ENCODE peak calls at places on chromosomes 13 and 19, in four cellular contexts. One of them, this sample, is unnamed.

GRCh38 chr19:39254539-39255345 is 6.1 kb upstream of the IFNL4 start:
- DNase-seq in CD8-positive, alpha-beta T cell: no peak
- DNase-seq in neural crest cell: no peak
- DNase-seq in AG09309: no peak
- DNase-seq in this sample: no peak

GRCh38 chr13:99015606-99016520 is 38.0 kb upstream of the DOCK9 start:
- DNase-seq in neural crest cell: no peak
- DNase-seq in CD8-positive, alpha-beta T cell: no peak
- DNase-seq in AG09309: no peak
- DNase-seq in this sample: no peak

GRCh38 chr19:11496391-11497163 is 9.1 kb downstream of the ZNF653 start:
- DNase-seq in AG09309: peak; percentile 55
- DNase-seq in CD8-positive, alpha-beta T cell: peak; percentile 70
- DNase-seq in neural crest cell: peak; percentile 74
- DNase-seq in this sample: peak; percentile 88

GRCh38 chr13:77928909-77929308 is 10.3 kb upstream of the EDNRB start:
- DNase-seq in CD8-positive, alpha-beta T cell: no peak
- DNase-seq in AG09309: no peak
- DNase-seq in neural crest cell: no peak
- DNase-seq in this sample: no peak

GRCh38 chr13:46295531-46296464 is 84.1 kb downstream of the LRRC63 start:
- DNase-seq in CD8-positive, alpha-beta T cell: peak; percentile 79
- DNase-seq in AG09309: peak; percentile 98
- DNase-seq in neural crest cell: no peak
- DNase-seq in this sample: no peak

GRCh38 chr19:9883231-9883758 is 48.2 kb downstream of the PIN1 start:
- DNase-seq in CD8-positive, alpha-beta T cell: no peak
- DNase-seq in AG09309: no peak
- DNase-seq in neural crest cell: no peak
- DNase-seq in this sample: peak; percentile 83

GRCh38 chr19:44661904-44662303 is 9.4 kb upstream of the CEACAM19 start:
- DNase-seq in neural crest cell: no peak
- DNase-seq in CD8-positive, alpha-beta T cell: no peak
- DNase-seq in AG09309: no peak
- DNase-seq in this sample: no peak

GRCh38 chr13:50235604-50236003 is 220.4 kb downstream of the KCNRG start:
- DNase-seq in CD8-positive, alpha-beta T cell: no peak
- DNase-seq in AG09309: no peak
- DNase-seq in neural crest cell: no peak
- DNase-seq in this sample: no peak

GRCh38 chr13:86633346-86633745 is 834.1 kb upstream of the SLITRK6 start:
- DNase-seq in AG09309: no peak
- DNase-seq in neural crest cell: no peak
- DNase-seq in CD8-positive, alpha-beta T cell: no peak
- DNase-seq in this sample: no peak

GRCh38 chr19:17775245-17775927 is 19.6 kb upstream of the B3GNT3 start:
- DNase-seq in CD8-positive, alpha-beta T cell: peak; percentile 61
- DNase-seq in neural crest cell: peak; percentile 81
- DNase-seq in AG09309: no peak
- DNase-seq in this sample: peak; percentile 71

GRCh38 chr13:51556740-51557139 is 27.5 kb upstream of the WDFY2 start:
- DNase-seq in AG09309: no peak
- DNase-seq in CD8-positive, alpha-beta T cell: no peak
- DNase-seq in neural crest cell: no peak
- DNase-seq in this sample: no peak

GRCh38 chr19:11338569-11339253 is 746 bp downstream of the RAB3D start:
- DNase-seq in neural crest cell: no peak
- DNase-seq in CD8-positive, alpha-beta T cell: no peak
- DNase-seq in AG09309: no peak
- DNase-seq in this sample: no peak

GRCh38 chr19:10895363-10895762 is 24.0 kb downstream of the CARM1 start:
- DNase-seq in neural crest cell: no peak
- DNase-seq in CD8-positive, alpha-beta T cell: no peak
- DNase-seq in AG09309: no peak
- DNase-seq in this sample: no peak

GRCh38 chr13:91533354-91533753 is 134.9 kb downstream of the GPC5 start:
- DNase-seq in CD8-positive, alpha-beta T cell: no peak
- DNase-seq in AG09309: no peak
- DNase-seq in neural crest cell: no peak
- DNase-seq in this sample: no peak

GRCh38 chr19:42412661-42413076 is 14.5 kb downstream of the LIPE start:
- DNase-seq in AG09309: no peak
- DNase-seq in CD8-positive, alpha-beta T cell: no peak
- DNase-seq in neural crest cell: no peak
- DNase-seq in this sample: no peak

GRCh38 chr13:27406178-27406939 is 18.1 kb upstream of the GTF3A start:
- DNase-seq in neural crest cell: no peak
- DNase-seq in CD8-positive, alpha-beta T cell: peak; percentile 62
- DNase-seq in AG09309: no peak
- DNase-seq in this sample: no peak

GRCh38 chr19:57435062-57435978 is at the start of gene ZNF749:
- DNase-seq in AG09309: peak; percentile 91
- DNase-seq in neural crest cell: peak; percentile 95
- DNase-seq in CD8-positive, alpha-beta T cell: peak; percentile 96
- DNase-seq in this sample: peak; percentile 96

GRCh38 chr19:57438925-57439324 is 3.8 kb downstream of the ZNF749 start:
- DNase-seq in neural crest cell: no peak
- DNase-seq in CD8-positive, alpha-beta T cell: no peak
- DNase-seq in AG09309: no peak
- DNase-seq in this sample: no peak

GRCh38 chr19:57434386-57435061 is 601 bp upstream of the ZNF749 start:
- DNase-seq in neural crest cell: no peak
- DNase-seq in AG09309: no peak
- DNase-seq in CD8-positive, alpha-beta T cell: no peak
- DNase-seq in this sample: peak; percentile 44

GRCh38 chr19:57437931-57438330 is 2.8 kb downstream of the ZNF749 start:
- DNase-seq in AG09309: no peak
- DNase-seq in CD8-positive, alpha-beta T cell: no peak
- DNase-seq in neural crest cell: no peak
- DNase-seq in this sample: no peak

GRCh38 chr19:57436392-57436791 is 1.3 kb downstream of the ZNF749 start:
- DNase-seq in AG09309: no peak
- DNase-seq in CD8-positive, alpha-beta T cell: no peak
- DNase-seq in neural crest cell: no peak
- DNase-seq in this sample: no peak
- TF ChIP-seq CTCF in AG09309: no peak
- TF ChIP-seq CTCF in CD8-positive, alpha-beta T cell: no peak
- TF ChIP-seq CTCF in neural crest cell: no peak
- TF ChIP-seq CTCF in this sample: no peak

GRCh38 chr19:30444686-30445232 is 72.6 kb downstream of the ZNF536 start:
- DNase-seq in neural crest cell: no peak
- DNase-seq in AG09309: no peak
- DNase-seq in CD8-positive, alpha-beta T cell: no peak
- DNase-seq in this sample: no peak
- TF ChIP-seq CTCF in neural crest cell: no peak
- TF ChIP-seq CTCF in AG09309: no peak
- TF ChIP-seq CTCF in CD8-positive, alpha-beta T cell: no peak
- TF ChIP-seq CTCF in this sample: no peak

DNA sequence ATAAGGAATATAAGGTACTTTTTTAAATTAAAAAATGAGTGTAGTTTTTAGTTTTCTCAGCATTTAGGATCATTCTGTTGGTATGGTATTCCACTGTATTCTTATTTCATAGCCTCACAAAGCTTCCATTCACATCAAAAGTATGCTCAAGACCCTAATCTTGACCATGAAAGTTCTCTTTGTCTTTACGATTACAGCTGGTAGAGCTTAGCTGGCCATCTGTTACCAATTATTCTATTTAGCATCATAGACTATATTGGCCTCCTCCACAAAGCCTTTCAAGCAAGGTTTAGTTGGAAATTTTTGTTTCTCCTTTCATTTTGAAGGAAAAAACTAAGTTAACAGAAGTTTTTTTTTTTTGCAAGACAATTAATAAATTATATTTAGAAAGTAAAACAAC is 245.1 kb downstream of the KCTD12 start:
- DNase-seq in neural crest cell: no peak
- DNase-seq in CD8-positive, alpha-beta T cell: no peak
- DNase-seq in AG09309: no peak
- DNase-seq in this sample: no peak
- TF ChIP-seq CTCF in neural crest cell: no peak
- TF ChIP-seq CTCF in CD8-positive, alpha-beta T cell: no peak
- TF ChIP-seq CTCF in AG09309: no peak
- TF ChIP-seq CTCF in this sample: no peak

GRCh38 chr19:56837892-56838679 is 2.4 kb downstream of the PEG3 start:
- DNase-seq in CD8-positive, alpha-beta T cell: no peak
- DNase-seq in AG09309: no peak
- DNase-seq in neural crest cell: no peak
- DNase-seq in this sample: peak; percentile 81
- TF ChIP-seq CTCF in CD8-positive, alpha-beta T cell: no peak
- TF ChIP-seq CTCF in AG09309: no peak
- TF ChIP-seq CTCF in neural crest cell: no peak
- TF ChIP-seq CTCF in this sample: peak; percentile 34

GRCh38 chr19:46461537-46461936 is 9.8 kb downstream of the PNMA8A start:
- DNase-seq in neural crest cell: no peak
- DNase-seq in AG09309: no peak
- DNase-seq in CD8-positive, alpha-beta T cell: no peak
- DNase-seq in this sample: no peak
- TF ChIP-seq CTCF in neural crest cell: no peak
- TF ChIP-seq CTCF in AG09309: no peak
- TF ChIP-seq CTCF in CD8-positive, alpha-beta T cell: no peak
- TF ChIP-seq CTCF in this sample: no peak

GRCh38 chr19:38070573-38070972 is 153.4 kb downstream of the DPF1 start:
- DNase-seq in CD8-positive, alpha-beta T cell: no peak
- DNase-seq in neural crest cell: no peak
- DNase-seq in AG09309: peak; percentile 5
- DNase-seq in this sample: no peak

GRCh38 chr19:38076337-38076736 is 147.7 kb downstream of the DPF1 start:
- DNase-seq in neural crest cell: no peak
- DNase-seq in CD8-positive, alpha-beta T cell: no peak
- DNase-seq in AG09309: no peak
- DNase-seq in this sample: no peak

GRCh38 chr19:38071647-38072046 is 152.4 kb downstream of the DPF1 start:
- DNase-seq in AG09309: no peak
- DNase-seq in neural crest cell: no peak
- DNase-seq in CD8-positive, alpha-beta T cell: no peak
- DNase-seq in this sample: no peak

GRCh38 chr19:38072776-38073411 is 151.1 kb downstream of the DPF1 start:
- DNase-seq in CD8-positive, alpha-beta T cell: no peak
- DNase-seq in AG09309: no peak
- DNase-seq in neural crest cell: no peak
- DNase-seq in this sample: no peak

DNA sequence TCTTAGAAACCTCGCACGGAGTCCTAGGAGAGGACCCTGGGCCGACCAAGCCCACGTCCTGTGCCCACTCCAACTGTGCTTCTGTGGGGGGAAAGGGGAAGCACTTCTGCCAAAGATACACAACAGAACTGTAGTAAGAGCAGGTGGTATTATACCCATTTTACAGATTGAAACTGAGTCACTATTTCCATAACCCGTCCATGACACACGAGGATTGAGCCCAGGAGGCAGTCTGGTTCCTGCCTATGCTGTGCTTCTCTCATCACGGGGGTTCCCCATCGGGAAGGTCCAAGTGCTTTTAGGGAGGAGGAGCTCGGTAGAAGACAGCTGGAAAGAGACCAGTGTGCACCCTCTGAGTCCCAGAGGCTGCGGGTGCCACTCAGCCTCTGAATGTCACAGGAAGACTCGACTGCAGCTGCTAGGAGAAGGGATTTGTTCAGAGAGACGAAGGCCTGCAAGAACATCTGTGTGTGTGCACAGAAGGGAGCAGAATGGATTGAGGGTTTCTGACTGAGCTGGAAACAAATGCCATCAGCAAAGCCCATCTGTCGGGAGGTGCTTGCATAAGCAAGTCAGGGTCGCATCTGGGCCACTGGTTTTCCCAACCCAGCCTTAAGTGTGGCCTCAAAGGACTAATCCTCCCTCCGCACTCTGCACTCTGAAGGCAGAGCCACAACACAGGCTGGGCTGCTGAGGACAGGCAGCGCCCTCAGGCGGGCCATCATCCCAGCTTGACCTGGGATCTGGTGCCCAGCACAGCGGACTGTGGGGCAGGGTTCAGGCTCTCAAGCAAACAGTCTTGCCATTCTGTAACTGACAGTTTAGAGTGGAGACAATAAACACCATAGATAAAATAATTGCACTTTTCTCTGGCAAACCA is 150.0 kb downstream of the DPF1 start:
- DNase-seq in CD8-positive, alpha-beta T cell: no peak
- DNase-seq in AG09309: no peak
- DNase-seq in neural crest cell: peak; percentile 22
- DNase-seq in this sample: peak; percentile 93
- TF ChIP-seq CTCF in CD8-positive, alpha-beta T cell: no peak
- TF ChIP-seq CTCF in AG09309: no peak
- TF ChIP-seq CTCF in neural crest cell: peak; percentile 34
- TF ChIP-seq CTCF in this sample: no peak

DNA sequence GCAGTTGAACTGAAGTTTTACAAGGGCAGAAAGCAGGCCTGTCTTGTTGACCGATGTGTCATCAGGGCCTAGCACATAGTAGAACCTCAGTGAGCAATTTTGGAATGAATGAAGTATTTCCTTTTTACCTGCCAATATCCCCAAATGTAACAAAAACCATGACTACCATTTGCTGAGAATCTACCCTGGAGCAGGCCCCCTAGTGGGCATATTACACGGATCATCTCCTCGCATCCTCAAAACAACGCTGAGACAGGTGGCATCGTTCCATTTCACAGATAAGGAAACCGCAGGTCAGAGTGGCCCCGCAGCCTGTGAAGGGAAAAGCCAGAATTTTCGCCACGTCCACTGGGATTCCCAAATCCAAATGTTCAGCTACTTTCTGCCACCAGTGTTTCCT is 77.9 kb downstream of the CACNA1A start:
- DNase-seq in AG09309: no peak
- DNase-seq in neural crest cell: peak; percentile 12
- DNase-seq in CD8-positive, alpha-beta T cell: no peak
- DNase-seq in this sample: peak; percentile 44
- TF ChIP-seq CTCF in AG09309: peak; percentile 76
- TF ChIP-seq CTCF in neural crest cell: peak; percentile 67
- TF ChIP-seq CTCF in CD8-positive, alpha-beta T cell: no peak
- TF ChIP-seq CTCF in this sample: peak; percentile 81

This sample was measured in glutamatergic neuron.